ENCODE peak calls at places on chromosomes 6 and 20, in five cellular contexts. S is cardiac fibroblast, R is fibroblast of mammary gland, X is bronchial epithelial cell, W is mucosa of descending colon. M is an unnamed sample.

GRCh38 chr6:39224523-39225182 is 4.6 kb downstream of the KCNK5 start:
- DNase-seq in S (no peak), R (no peak), X (no peak), W (peak), M (no peak)

GRCh38 chr6:42745083-42745637 is 743 bp downstream of the TBCC start:
- DNase-seq in S (peak), R (no peak), X (no peak), W (peak), M (peak)

GRCh38 chr6:36735110-36735971 is 37.7 kb downstream of the RAB44 start:
- DNase-seq in S (peak), R (peak), X (peak), W (peak), M (peak)

GRCh38 chr6:125508793-125509192 is 207.0 kb upstream of the HDDC2 start:
- DNase-seq in S (no peak), R (no peak), X (no peak), W (no peak), M (no peak)

GRCh38 chr6:6711832-6712231 is 123.3 kb downstream of the LY86 start:
- DNase-seq in S (no peak), R (no peak), X (no peak), W (peak), M (no peak)

GRCh38 chr6:55016261-55016660 is 158.1 kb upstream of the HCRTR2 start:
- DNase-seq in S (no peak), R (no peak), X (no peak), W (peak), M (no peak)

GRCh38 chr20:3678198-3678597 is 3.6 kb downstream of the ADAM33 start:
- DNase-seq in S (no peak), R (no peak), X (no peak), W (no peak), M (no peak)

GRCh38 chr20:58228484-58229197 is at the start of gene ANKRD60:
- DNase-seq in S (no peak), R (peak), X (no peak), W (no peak), M (no peak)

GRCh38 chr20:52684176-52684575 is 288.0 kb upstream of the TSHZ2 start:
- DNase-seq in S (no peak), R (no peak), X (no peak), W (no peak), M (no peak)

GRCh38 chr6:135008072-135008940 is 46.3 kb downstream of the HBS1L start:
- DNase-seq in S (no peak), R (no peak), X (no peak), W (peak), M (no peak)

GRCh38 chr20:59765599-59766177 is 161.3 kb downstream of the PHACTR3 start:
- DNase-seq in S (no peak), R (peak), X (peak), W (peak), M (no peak)

GRCh38 chr20:23257848-23258746 is 92.5 kb upstream of the NXT1 start:
- DNase-seq in S (peak), R (peak), X (peak), W (no peak), M (peak)

GRCh38 chr20:48066256-48066655 is 281.0 kb upstream of the SULF2 start:
- DNase-seq in S (no peak), R (peak), X (peak), W (no peak), M (no peak)

GRCh38 chr20:48909910-48910309 is 11.6 kb upstream of the ARFGEF2 start:
- DNase-seq in S (no peak), R (no peak), X (no peak), W (no peak), M (no peak)

GRCh38 chr6:96089173-96089572 is 73.4 kb downstream of the FUT9 start:
- DNase-seq in S (no peak), R (no peak), X (peak), W (no peak), M (no peak)

GRCh38 chr20:5785146-5785545 is 34.9 kb downstream of the SHLD1 start:
- DNase-seq in S (no peak), R (no peak), X (peak), W (no peak), M (no peak)

GRCh38 chr6:147648936-147649335 is 140.4 kb downstream of the SAMD5 start:
- DNase-seq in S (no peak), R (no peak), X (no peak), W (no peak), M (no peak)

GRCh38 chr6:111032493-111033140 is 50.8 kb downstream of the RPF2 start:
- DNase-seq in S (no peak), R (no peak), X (no peak), W (no peak), M (no peak)

GRCh38 chr6:74041420-74041819 is 345.4 kb downstream of the CD109 start:
- DNase-seq in S (no peak), R (no peak), X (no peak), W (no peak), M (no peak)

GRCh38 chr20:7843613-7844012 is 96.6 kb downstream of the HAO1 start:
- DNase-seq in S (peak), R (peak), X (peak), W (no peak), M (no peak)

GRCh38 chr6:46013639-46014038 is 2.0 kb downstream of the CLIC5 start:
- DNase-seq in S (no peak), R (no peak), X (no peak), W (no peak), M (no peak)

GRCh38 chr20:47568019-47568418 is 66.3 kb downstream of the NCOA3 start:
- DNase-seq in S (peak), R (peak), X (no peak), W (peak), M (no peak)

GRCh38 chr6:35474129-35474977 is 6.2 kb downstream of the RPL10A start:
- DNase-seq in S (no peak), R (no peak), X (no peak), W (no peak), M (no peak)

GRCh38 chr6:133610271-133610840 is 278.6 kb upstream of the TCF21 start:
- DNase-seq in S (peak), R (peak), X (peak), W (no peak), M (no peak)

GRCh38 chr6:45929421-45930361 is 86.0 kb downstream of the CLIC5 start:
- DNase-seq in S (no peak), R (no peak), X (no peak), W (no peak), M (no peak)

DNA sequence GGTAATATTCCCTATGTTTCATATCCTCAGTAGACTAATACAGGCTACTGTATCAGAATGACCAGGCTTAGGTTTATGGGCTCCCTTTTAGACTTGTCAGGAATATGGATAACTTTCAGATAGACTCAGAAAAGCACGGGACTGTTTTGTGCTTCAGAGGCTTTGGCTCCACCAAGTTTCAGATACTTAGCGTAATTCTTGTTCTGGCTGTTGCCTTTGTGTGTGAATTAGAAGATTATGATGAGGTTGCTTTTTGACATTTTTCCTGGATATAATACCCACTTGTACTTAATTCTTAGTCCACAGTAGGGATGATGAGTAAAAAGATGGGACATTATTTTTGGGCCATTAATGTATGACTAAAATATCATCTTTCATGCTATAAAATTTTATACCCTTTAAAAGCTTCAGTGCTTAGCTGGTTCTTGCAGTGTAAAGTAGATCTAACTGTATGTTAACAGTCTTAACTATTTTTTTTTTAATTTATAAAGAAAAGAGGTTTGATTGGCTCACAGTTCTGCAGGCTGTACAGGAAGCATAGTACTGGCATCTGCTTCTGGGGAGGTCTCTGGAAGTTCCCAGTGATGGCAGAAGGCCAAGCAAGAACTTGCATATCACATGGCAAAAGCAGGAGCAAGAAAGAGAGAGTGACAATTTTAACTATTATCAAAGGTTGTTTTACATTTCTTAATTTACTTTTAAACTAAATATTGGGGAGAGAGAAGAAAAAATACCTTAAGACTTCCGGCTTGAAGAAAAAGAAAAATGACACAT is 120.7 kb downstream of the ZFAND3 start:
- DNase-seq in S (peak), R (peak), X (no peak), W (peak), M (no peak)
- TF ChIP-seq CTCF in S (no peak), R (no peak), X (no peak), W (no peak), M (no peak)

GRCh38 chr20:61424011-61424627 is 172.1 kb downstream of the CDH4 start:
- DNase-seq in S (no peak), R (no peak), X (no peak), W (no peak), M (no peak)
- H3K4me3 ChIP-seq in S (no peak), R (no peak), X (no peak), W (no peak), M (no peak)

DNA sequence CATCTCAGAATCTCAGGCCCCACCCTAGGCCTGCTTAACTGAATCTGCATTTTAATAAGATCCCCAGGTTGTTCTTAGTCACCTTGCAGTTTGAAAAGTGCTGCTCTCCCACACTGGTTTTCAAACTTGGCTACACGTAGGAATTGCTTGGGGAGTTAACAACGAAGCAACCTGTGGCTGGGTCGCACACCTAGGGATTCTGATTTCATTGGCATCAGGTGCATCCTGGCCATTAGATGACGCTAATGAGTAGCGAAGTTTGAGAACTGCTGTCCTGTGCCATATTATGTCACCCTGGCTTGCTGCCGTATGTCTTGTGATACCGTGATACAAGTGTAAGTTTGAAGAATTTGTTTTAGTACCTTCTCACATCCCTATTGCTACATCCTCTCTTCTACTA is 28.2 kb upstream of the FUCA2 start:
- DNase-seq in S (no peak), R (no peak), X (no peak), W (no peak), M (no peak)
- TF ChIP-seq CTCF in S (no peak), R (no peak), X (no peak), W (no peak), M (no peak)

DNA sequence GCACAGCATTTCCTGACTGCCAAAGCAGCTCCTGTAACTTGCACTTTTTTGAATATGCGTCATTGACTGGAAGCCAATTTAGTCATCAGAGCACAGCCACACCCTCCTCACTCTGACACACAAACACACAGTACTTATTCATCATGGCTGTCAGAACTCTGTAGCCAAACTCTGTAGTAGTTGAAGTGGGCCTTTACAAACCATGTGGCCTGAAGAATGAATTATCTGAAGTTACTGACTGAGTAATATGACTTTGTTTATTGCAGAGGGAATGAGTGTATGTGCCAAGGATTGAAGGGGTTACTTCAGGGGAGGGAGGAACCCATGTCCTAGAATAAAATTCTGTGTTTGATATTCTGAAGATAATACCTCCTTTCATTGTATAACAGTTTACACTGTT is 102.7 kb downstream of the FIG4 start:
- DNase-seq in S (peak), R (peak), X (peak), W (peak), M (no peak)
- H3K4me3 ChIP-seq in S (no peak), R (no peak), X (no peak), W (no peak), M (no peak)

GRCh38 chr6:159104163-159104885 is 59.5 kb upstream of the TAGAP start:
- DNase-seq in S (peak), R (peak), X (peak), W (peak), M (peak)
- TF ChIP-seq CTCF in S (peak), R (peak), X (peak), W (peak), M (peak)

DNA sequence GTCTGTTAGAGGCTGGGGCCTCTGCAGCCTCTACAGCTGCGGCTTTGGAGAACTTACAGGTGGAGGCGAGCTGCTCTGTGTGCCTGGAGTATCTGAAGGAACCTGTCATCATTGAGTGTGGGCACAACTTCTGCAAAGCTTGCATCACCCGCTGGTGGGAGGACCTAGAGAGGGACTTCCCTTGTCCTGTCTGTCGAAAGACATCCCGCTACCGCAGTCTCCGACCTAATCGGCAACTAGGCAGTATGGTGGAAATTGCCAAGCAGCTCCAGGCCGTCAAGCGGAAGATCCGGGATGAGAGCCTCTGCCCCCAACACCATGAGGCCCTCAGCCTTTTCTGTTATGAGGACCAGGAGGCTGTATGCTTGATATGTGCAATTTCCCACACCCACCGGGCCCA is 2.6 kb downstream of the TRIM39 start:
- DNase-seq in S (no peak), R (no peak), X (no peak), W (no peak), M (no peak)
- H3K4me3 ChIP-seq in S (no peak), R (no peak), X (no peak), W (no peak), M (no peak)

GRCh38 chr6:209432-210103 is 82.7 kb upstream of the DUSP22 start:
- DNase-seq in S (no peak), R (no peak), X (no peak), W (peak), M (no peak)

GRCh38 chr6:208379-208778 is 83.9 kb upstream of the DUSP22 start:
- DNase-seq in S (no peak), R (no peak), X (no peak), W (no peak), M (no peak)

GRCh38 chr6:208973-209372 is 83.3 kb upstream of the DUSP22 start:
- DNase-seq in S (no peak), R (no peak), X (no peak), W (no peak), M (no peak)

GRCh38 chr6:203663-204062 is 88.6 kb upstream of the DUSP22 start:
- DNase-seq in S (no peak), R (no peak), X (no peak), W (no peak), M (peak)

GRCh38 chr6:206264-206663 is 86.0 kb upstream of the DUSP22 start:
- DNase-seq in S (no peak), R (no peak), X (no peak), W (no peak), M (no peak)
- TF ChIP-seq CTCF in S (no peak), R (no peak), X (no peak), W (no peak), M (no peak)

M was measured in coronary artery.